ENCODE peak calls at places on chromosomes 4 and X, in five cellular contexts. One of them, this sample, is unnamed.

GRCh38 chr4:74624351-74625151 is 169.8 kb downstream of the BTC start:
- DNase-seq in memory B cell: no peak
- DNase-seq in T-helper 17 cell: no peak
- DNase-seq in ACHN: peak
- DNase-seq in stimulated activated CD8-positive, alpha-beta memory T cell treated with anti-CD3 and anti-CD28 coated beads, Interleukin-4, amount 100 ng/mL, for 48 hours: no peak
- DNase-seq in this sample: no peak

GRCh38 chr4:77911842-77912450 is 49.3 kb downstream of the MRPL1 start:
- DNase-seq in memory B cell: no peak
- DNase-seq in T-helper 17 cell: no peak
- DNase-seq in ACHN: no peak
- DNase-seq in stimulated activated CD8-positive, alpha-beta memory T cell treated with anti-CD3 and anti-CD28 coated beads, Interleukin-4, amount 100 ng/mL, for 48 hours: no peak
- DNase-seq in this sample: no peak

GRCh38 chr4:83964996-83965541 is 429.2 kb downstream of the GPAT3 start:
- DNase-seq in memory B cell: no peak
- DNase-seq in T-helper 17 cell: no peak
- DNase-seq in ACHN: peak
- DNase-seq in stimulated activated CD8-positive, alpha-beta memory T cell treated with anti-CD3 and anti-CD28 coated beads, Interleukin-4, amount 100 ng/mL, for 48 hours: no peak
- DNase-seq in this sample: no peak

GRCh38 chrX:15864629-15865028 is 10.0 kb upstream of the AP1S2 start:
- DNase-seq in memory B cell: no peak
- DNase-seq in T-helper 17 cell: no peak
- DNase-seq in ACHN: no peak
- DNase-seq in stimulated activated CD8-positive, alpha-beta memory T cell treated with anti-CD3 and anti-CD28 coated beads, Interleukin-4, amount 100 ng/mL, for 48 hours: no peak
- DNase-seq in this sample: no peak

GRCh38 chr4:169612869-169613859 is 781 bp upstream of the NEK1 start:
- DNase-seq in memory B cell: peak
- DNase-seq in T-helper 17 cell: peak
- DNase-seq in ACHN: peak
- DNase-seq in stimulated activated CD8-positive, alpha-beta memory T cell treated with anti-CD3 and anti-CD28 coated beads, Interleukin-4, amount 100 ng/mL, for 48 hours: peak
- DNase-seq in this sample: peak

GRCh38 chrX:9471571-9471985 is 6.7 kb downstream of the TBL1X start:
- DNase-seq in memory B cell: no peak
- DNase-seq in T-helper 17 cell: no peak
- DNase-seq in ACHN: no peak
- DNase-seq in stimulated activated CD8-positive, alpha-beta memory T cell treated with anti-CD3 and anti-CD28 coated beads, Interleukin-4, amount 100 ng/mL, for 48 hours: no peak
- DNase-seq in this sample: no peak

GRCh38 chrX:131273024-131273423 is 16.1 kb downstream of the IGSF1 start:
- DNase-seq in memory B cell: no peak
- DNase-seq in T-helper 17 cell: no peak
- DNase-seq in ACHN: no peak
- DNase-seq in stimulated activated CD8-positive, alpha-beta memory T cell treated with anti-CD3 and anti-CD28 coated beads, Interleukin-4, amount 100 ng/mL, for 48 hours: no peak
- DNase-seq in this sample: no peak

GRCh38 chr4:154489558-154490260 is 1.9 kb downstream of the DCHS2 start:
- DNase-seq in memory B cell: no peak
- DNase-seq in T-helper 17 cell: no peak
- DNase-seq in ACHN: no peak
- DNase-seq in stimulated activated CD8-positive, alpha-beta memory T cell treated with anti-CD3 and anti-CD28 coated beads, Interleukin-4, amount 100 ng/mL, for 48 hours: no peak
- DNase-seq in this sample: no peak

This sample was measured in stimulated activated naive B cell treated with anti-CD40 and anti-IgM and Interleukin-4, amounts not matched to agents 10 μg/mL and 1 μg/mL and 100 μg/mL, for 72 hours.